ENCODE peak calls at places on chromosomes 12 and 14, in ten cellular contexts. One of them, this sample, is unnamed.

GRCh38 chr12:57836442-57837375 is 9.8 kb downstream of the CTDSP2 start:
- DNase-seq in brain microvascular endothelial cell: peak
- DNase-seq in HT1080: peak
- DNase-seq in CD8-positive, alpha-beta memory T cell: no peak
- DNase-seq in left lung: peak
- DNase-seq in body of pancreas: peak
- DNase-seq in activated T-helper 9 cell treated with anti-CD3 and anti-CD28 coated beads, Interleukin-2, amount 50 U/mL, for 16 hours: peak
- DNase-seq in cardiac fibroblast: peak
- DNase-seq in dorsolateral prefrontal cortex: no peak
- DNase-seq in HFF-Myc: peak
- DNase-seq in this sample: peak

GRCh38 chr12:123250471-123251383 is 17.5 kb downstream of the MTRFR start:
- DNase-seq in brain microvascular endothelial cell: no peak
- DNase-seq in HT1080: no peak
- DNase-seq in CD8-positive, alpha-beta memory T cell: no peak
- DNase-seq in left lung: peak
- DNase-seq in body of pancreas: peak
- DNase-seq in activated T-helper 9 cell treated with anti-CD3 and anti-CD28 coated beads, Interleukin-2, amount 50 U/mL, for 16 hours: no peak
- DNase-seq in cardiac fibroblast: no peak
- DNase-seq in dorsolateral prefrontal cortex: peak
- DNase-seq in HFF-Myc: no peak
- DNase-seq in this sample: peak

GRCh38 chr12:51424662-51425539 is at the start of gene SLC4A8:
- DNase-seq in brain microvascular endothelial cell: peak
- DNase-seq in HT1080: peak
- DNase-seq in CD8-positive, alpha-beta memory T cell: peak
- DNase-seq in left lung: peak
- DNase-seq in body of pancreas: peak
- DNase-seq in activated T-helper 9 cell treated with anti-CD3 and anti-CD28 coated beads, Interleukin-2, amount 50 U/mL, for 16 hours: peak
- DNase-seq in cardiac fibroblast: peak
- DNase-seq in dorsolateral prefrontal cortex: peak
- DNase-seq in HFF-Myc: peak
- DNase-seq in this sample: peak

GRCh38 chr12:69106482-69107118 is 132.8 kb upstream of the CPSF6 start:
- DNase-seq in brain microvascular endothelial cell: no peak
- DNase-seq in HT1080: no peak
- DNase-seq in CD8-positive, alpha-beta memory T cell: no peak
- DNase-seq in left lung: no peak
- DNase-seq in body of pancreas: no peak
- DNase-seq in activated T-helper 9 cell treated with anti-CD3 and anti-CD28 coated beads, Interleukin-2, amount 50 U/mL, for 16 hours: no peak
- DNase-seq in cardiac fibroblast: no peak
- DNase-seq in dorsolateral prefrontal cortex: no peak
- DNase-seq in HFF-Myc: no peak
- DNase-seq in this sample: no peak

GRCh38 chr14:73567951-73568885 is 795 bp upstream of the ACOT2 start:
- DNase-seq in brain microvascular endothelial cell: no peak
- DNase-seq in HT1080: no peak
- DNase-seq in CD8-positive, alpha-beta memory T cell: no peak
- DNase-seq in left lung: no peak
- DNase-seq in body of pancreas: no peak
- DNase-seq in activated T-helper 9 cell treated with anti-CD3 and anti-CD28 coated beads, Interleukin-2, amount 50 U/mL, for 16 hours: no peak
- DNase-seq in cardiac fibroblast: peak
- DNase-seq in dorsolateral prefrontal cortex: no peak
- DNase-seq in HFF-Myc: no peak
- DNase-seq in this sample: no peak

GRCh38 chr14:36394593-36394992 is 74.2 kb upstream of the MBIP start:
- DNase-seq in brain microvascular endothelial cell: no peak
- DNase-seq in HT1080: no peak
- DNase-seq in CD8-positive, alpha-beta memory T cell: no peak
- DNase-seq in left lung: no peak
- DNase-seq in body of pancreas: no peak
- DNase-seq in activated T-helper 9 cell treated with anti-CD3 and anti-CD28 coated beads, Interleukin-2, amount 50 U/mL, for 16 hours: no peak
- DNase-seq in cardiac fibroblast: no peak
- DNase-seq in dorsolateral prefrontal cortex: no peak
- DNase-seq in HFF-Myc: no peak
- DNase-seq in this sample: no peak

GRCh38 chr12:11906284-11906935 is 164.3 kb upstream of the BCL2L14 start:
- DNase-seq in brain microvascular endothelial cell: peak
- DNase-seq in HT1080: no peak
- DNase-seq in CD8-positive, alpha-beta memory T cell: no peak
- DNase-seq in left lung: no peak
- DNase-seq in body of pancreas: no peak
- DNase-seq in activated T-helper 9 cell treated with anti-CD3 and anti-CD28 coated beads, Interleukin-2, amount 50 U/mL, for 16 hours: no peak
- DNase-seq in cardiac fibroblast: peak
- DNase-seq in dorsolateral prefrontal cortex: no peak
- DNase-seq in HFF-Myc: no peak
- DNase-seq in this sample: no peak

GRCh38 chr14:51533160-51533559 is 118.5 kb upstream of the FRMD6 start:
- DNase-seq in brain microvascular endothelial cell: no peak
- DNase-seq in HT1080: peak
- DNase-seq in CD8-positive, alpha-beta memory T cell: no peak
- DNase-seq in left lung: no peak
- DNase-seq in body of pancreas: no peak
- DNase-seq in activated T-helper 9 cell treated with anti-CD3 and anti-CD28 coated beads, Interleukin-2, amount 50 U/mL, for 16 hours: no peak
- DNase-seq in cardiac fibroblast: no peak
- DNase-seq in dorsolateral prefrontal cortex: no peak
- DNase-seq in HFF-Myc: peak
- DNase-seq in this sample: no peak

GRCh38 chr14:26596722-26597030 is 1.2 kb downstream of the NOVA1 start:
- DNase-seq in brain microvascular endothelial cell: no peak
- DNase-seq in HT1080: no peak
- DNase-seq in CD8-positive, alpha-beta memory T cell: no peak
- DNase-seq in left lung: no peak
- DNase-seq in body of pancreas: no peak
- DNase-seq in activated T-helper 9 cell treated with anti-CD3 and anti-CD28 coated beads, Interleukin-2, amount 50 U/mL, for 16 hours: no peak
- DNase-seq in cardiac fibroblast: peak
- DNase-seq in dorsolateral prefrontal cortex: peak
- DNase-seq in HFF-Myc: no peak
- DNase-seq in this sample: peak

GRCh38 chr14:69921052-69921451 is 41.8 kb downstream of the SMOC1 start:
- DNase-seq in brain microvascular endothelial cell: peak
- DNase-seq in HT1080: peak
- DNase-seq in CD8-positive, alpha-beta memory T cell: no peak
- DNase-seq in left lung: no peak
- DNase-seq in body of pancreas: no peak
- DNase-seq in activated T-helper 9 cell treated with anti-CD3 and anti-CD28 coated beads, Interleukin-2, amount 50 U/mL, for 16 hours: no peak
- DNase-seq in cardiac fibroblast: peak
- DNase-seq in dorsolateral prefrontal cortex: no peak
- DNase-seq in HFF-Myc: no peak
- DNase-seq in this sample: no peak

GRCh38 chr12:94038605-94039004 is 109.8 kb upstream of the PLXNC1 start:
- DNase-seq in brain microvascular endothelial cell: no peak
- DNase-seq in HT1080: no peak
- DNase-seq in CD8-positive, alpha-beta memory T cell: no peak
- DNase-seq in left lung: no peak
- DNase-seq in body of pancreas: no peak
- DNase-seq in activated T-helper 9 cell treated with anti-CD3 and anti-CD28 coated beads, Interleukin-2, amount 50 U/mL, for 16 hours: no peak
- DNase-seq in cardiac fibroblast: no peak
- DNase-seq in dorsolateral prefrontal cortex: no peak
- DNase-seq in HFF-Myc: no peak
- DNase-seq in this sample: no peak

GRCh38 chr12:30753761-30754382 is 879 bp downstream of the CAPRIN2 start:
- DNase-seq in brain microvascular endothelial cell: peak
- DNase-seq in HT1080: peak
- DNase-seq in CD8-positive, alpha-beta memory T cell: no peak
- DNase-seq in left lung: no peak
- DNase-seq in body of pancreas: no peak
- DNase-seq in activated T-helper 9 cell treated with anti-CD3 and anti-CD28 coated beads, Interleukin-2, amount 50 U/mL, for 16 hours: no peak
- DNase-seq in cardiac fibroblast: peak
- DNase-seq in dorsolateral prefrontal cortex: no peak
- DNase-seq in HFF-Myc: no peak
- DNase-seq in this sample: no peak

GRCh38 chr12:91173139-91173538 is 9.5 kb downstream of the DCN start:
- DNase-seq in brain microvascular endothelial cell: no peak
- DNase-seq in HT1080: no peak
- DNase-seq in CD8-positive, alpha-beta memory T cell: no peak
- DNase-seq in left lung: no peak
- DNase-seq in body of pancreas: peak
- DNase-seq in activated T-helper 9 cell treated with anti-CD3 and anti-CD28 coated beads, Interleukin-2, amount 50 U/mL, for 16 hours: no peak
- DNase-seq in cardiac fibroblast: peak
- DNase-seq in dorsolateral prefrontal cortex: no peak
- DNase-seq in HFF-Myc: no peak
- DNase-seq in this sample: no peak

GRCh38 chr12:14417717-14418116 is 52.2 kb downstream of the ATF7IP start:
- DNase-seq in brain microvascular endothelial cell: peak
- DNase-seq in HT1080: no peak
- DNase-seq in CD8-positive, alpha-beta memory T cell: peak
- DNase-seq in left lung: peak
- DNase-seq in body of pancreas: peak
- DNase-seq in activated T-helper 9 cell treated with anti-CD3 and anti-CD28 coated beads, Interleukin-2, amount 50 U/mL, for 16 hours: peak
- DNase-seq in cardiac fibroblast: peak
- DNase-seq in dorsolateral prefrontal cortex: peak
- DNase-seq in HFF-Myc: peak
- DNase-seq in this sample: no peak

GRCh38 chr14:95044463-95045254 is 112.7 kb downstream of the DICER1 start:
- DNase-seq in brain microvascular endothelial cell: no peak
- DNase-seq in HT1080: no peak
- DNase-seq in CD8-positive, alpha-beta memory T cell: no peak
- DNase-seq in left lung: peak
- DNase-seq in body of pancreas: no peak
- DNase-seq in activated T-helper 9 cell treated with anti-CD3 and anti-CD28 coated beads, Interleukin-2, amount 50 U/mL, for 16 hours: no peak
- DNase-seq in cardiac fibroblast: no peak
- DNase-seq in dorsolateral prefrontal cortex: peak
- DNase-seq in HFF-Myc: no peak
- DNase-seq in this sample: peak

GRCh38 chr12:56162468-56163290 is 4.5 kb downstream of the MYL6 start:
- DNase-seq in brain microvascular endothelial cell: peak
- DNase-seq in HT1080: no peak
- DNase-seq in CD8-positive, alpha-beta memory T cell: no peak
- DNase-seq in left lung: no peak
- DNase-seq in body of pancreas: no peak
- DNase-seq in activated T-helper 9 cell treated with anti-CD3 and anti-CD28 coated beads, Interleukin-2, amount 50 U/mL, for 16 hours: no peak
- DNase-seq in cardiac fibroblast: no peak
- DNase-seq in dorsolateral prefrontal cortex: no peak
- DNase-seq in HFF-Myc: no peak
- DNase-seq in this sample: no peak